ENCODE peak calls at places on chromosomes 1 and 21, in ten cellular contexts. Z is Right ventricle myocardium superior; L is prostate gland; U is memory B cell; W is 8988T; B is KG1; H is left ventricle myocardium inferior; A is COR-L47; F is activated CD4-positive, CD25-positive, alpha-beta regulatory T cell treated with anti-CD3 and anti-CD28 coated beads, Interleukin-2, amount 50 U/mL, for 72 hours; T is GM10248. P is an unnamed sample.

GRCh38 chr1:209490013-209490412 is 93.5 kb upstream of the CAMK1G start:
- DNase-seq in L (no peak), W (no peak), Z (no peak), F (no peak), U (no peak), B (no peak), A (peak), T (no peak), H (no peak), P (no peak)

GRCh38 chr1:118077331-118078055 is 107.5 kb downstream of the SPAG17 start:
- DNase-seq in W (no peak), A (peak), T (no peak), B (no peak), H (no peak), Z (no peak), F (no peak), L (no peak), U (no peak), P (no peak)

GRCh38 chr1:244839656-244840055 is 4.2 kb downstream of the COX20 start:
- DNase-seq in H (no peak), W (no peak), F (no peak), U (no peak), Z (no peak), L (no peak), T (no peak), B (no peak), A (no peak), P (no peak)

GRCh38 chr1:178168535-178168934 is 74.6 kb downstream of the RASAL2 start:
- DNase-seq in T (no peak), Z (no peak), U (no peak), B (no peak), A (no peak), L (no peak), F (no peak), W (no peak), H (no peak), P (no peak)

GRCh38 chr1:183633676-183634343 is 1.8 kb downstream of the ARPC5 start:
- DNase-seq in B (peak), A (peak), W (no peak), Z (no peak), L (no peak), F (no peak), U (peak), T (peak), H (no peak), P (no peak)

GRCh38 chr1:59367269-59368006 is 70.5 kb downstream of the FGGY start:
- DNase-seq in B (no peak), H (peak), F (no peak), W (no peak), T (no peak), U (no peak), L (no peak), Z (peak), A (no peak), P (no peak)

GRCh38 chr21:42644223-42645208 is 8.9 kb upstream of the PDE9A start:
- DNase-seq in L (no peak), U (no peak), B (no peak), F (no peak), T (no peak), Z (peak), A (no peak), W (no peak), H (no peak), P (no peak)

GRCh38 chr1:79353224-79353623 is 346.7 kb upstream of the ADGRL4 start:
- DNase-seq in U (no peak), T (peak), H (no peak), W (no peak), Z (no peak), F (no peak), B (no peak), A (peak), L (peak), P (no peak)

GRCh38 chr1:26145960-26146294 is 13.0 kb upstream of the FAM110D start:
- DNase-seq in A (no peak), Z (no peak), H (no peak), W (no peak), L (no peak), B (no peak), U (no peak), F (no peak), T (no peak), P (no peak)

GRCh38 chr1:167541610-167542009 is 12.0 kb downstream of the CREG1 start:
- DNase-seq in W (no peak), F (no peak), T (no peak), Z (no peak), U (no peak), L (no peak), B (no peak), A (no peak), H (no peak), P (no peak)

GRCh38 chr21:45382698-45383000 is 22.3 kb upstream of the COL18A1 start:
- DNase-seq in B (no peak), H (no peak), T (no peak), L (no peak), Z (peak), F (no peak), W (no peak), U (no peak), A (no peak), P (no peak)

GRCh38 chr1:11680270-11681070 is 478 bp downstream of the MAD2L2 start:
- DNase-seq in L (no peak), T (no peak), A (peak), W (no peak), Z (peak), U (no peak), B (no peak), F (no peak), H (no peak), P (no peak)

GRCh38 chr1:1194723-1195122 is 11.7 kb downstream of the TNFRSF18 start:
- DNase-seq in L (no peak), Z (no peak), B (no peak), T (no peak), F (no peak), W (no peak), H (no peak), U (no peak), A (no peak), P (no peak)

GRCh38 chr21:46149205-46149901 is 6.0 kb downstream of the FTCD start:
- DNase-seq in T (no peak), A (no peak), H (no peak), B (no peak), F (peak), W (peak), Z (peak), U (no peak), L (no peak), P (no peak)

GRCh38 chr1:2415801-2416208 is 3.4 kb upstream of the PEX10 start:
- DNase-seq in Z (no peak), F (peak), L (peak), U (no peak), B (no peak), T (peak), A (peak), W (no peak), H (no peak), P (no peak)

GRCh38 chr1:32876341-32877210 is 5.9 kb upstream of the FNDC5 start:
- DNase-seq in A (no peak), T (peak), L (no peak), B (peak), H (peak), F (peak), U (peak), W (peak), Z (peak), P (peak)

GRCh38 chr1:158045639-158046038 is 52.2 kb downstream of the KIRREL1 start:
- DNase-seq in F (no peak), Z (no peak), T (no peak), H (no peak), U (no peak), W (no peak), L (peak), A (no peak), B (no peak), P (no peak)

GRCh38 chr1:55640708-55641473 is 425.7 kb upstream of the USP24 start:
- DNase-seq in F (no peak), L (peak), H (peak), B (no peak), Z (peak), T (peak), U (peak), A (no peak), W (no peak), P (no peak)

GRCh38 chr1:216566809-216567208 is 143.6 kb upstream of the USH2A start:
- DNase-seq in U (peak), Z (no peak), F (no peak), H (no peak), A (no peak), T (no peak), L (no peak), W (no peak), B (no peak), P (no peak)

GRCh38 chr1:209398330-209398991 is 185.1 kb upstream of the CAMK1G start:
- DNase-seq in H (no peak), L (peak), Z (peak), U (no peak), A (no peak), F (no peak), B (no peak), T (no peak), W (no peak), P (no peak)

GRCh38 chr21:43352568-43353281 is 74.2 kb downstream of the SIK1 start:
- DNase-seq in B (no peak), H (no peak), F (no peak), Z (no peak), U (peak), T (peak), A (no peak), L (no peak), W (no peak), P (no peak)

GRCh38 chr1:27601771-27602509 is 2.0 kb downstream of the AHDC1 start:
- DNase-seq in Z (peak), A (no peak), L (peak), B (peak), W (peak), H (peak), T (peak), U (no peak), F (no peak), P (no peak)

GRCh38 chr1:157176591-157177121 is 38.5 kb upstream of the ETV3 start:
- DNase-seq in L (no peak), Z (no peak), A (no peak), W (no peak), B (no peak), F (no peak), T (peak), H (no peak), U (no peak), P (no peak)

GRCh38 chr1:3614755-3615742 is 3.7 kb upstream of the MEGF6 start:
- DNase-seq in L (no peak), B (no peak), Z (no peak), A (peak), T (no peak), W (no peak), H (no peak), U (no peak), F (no peak), P (no peak)

GRCh38 chr21:45410865-45411809 is 6.2 kb downstream of the COL18A1 start:
- DNase-seq in Z (peak), W (no peak), U (no peak), L (no peak), B (no peak), F (no peak), H (peak), A (no peak), T (no peak), P (no peak)

GRCh38 chr21:29080454-29080930 is 7.0 kb upstream of the CCT8 start:
- DNase-seq in B (no peak), W (no peak), Z (no peak), T (no peak), L (no peak), H (no peak), U (no peak), A (no peak), F (no peak), P (no peak)

GRCh38 chr1:34918609-34919561 is 10.6 kb downstream of the DLGAP3 start:
- DNase-seq in W (no peak), Z (peak), F (no peak), T (peak), A (peak), H (no peak), U (no peak), L (no peak), B (no peak), P (no peak)

GRCh38 chr1:220881918-220882891 is 3.0 kb downstream of the HLX start:
- DNase-seq in A (no peak), H (no peak), T (peak), U (no peak), F (no peak), L (no peak), B (no peak), W (no peak), Z (peak), P (no peak)

GRCh38 chr1:228376651-228377631 is 29.7 kb downstream of the TRIM11 start:
- DNase-seq in T (no peak), W (peak), U (no peak), Z (peak), F (no peak), H (peak), A (no peak), L (no peak), B (no peak), P (no peak)

GRCh38 chr1:41638086-41639024 is 153.9 kb upstream of the EDN2 start:
- DNase-seq in T (no peak), A (no peak), F (no peak), H (no peak), B (no peak), U (no peak), Z (no peak), L (no peak), W (no peak), P (no peak)

GRCh38 chr1:163273766-163274441 is 47.9 kb upstream of the NUF2 start:
- DNase-seq in F (no peak), Z (no peak), A (no peak), W (no peak), T (no peak), L (no peak), B (no peak), H (no peak), U (no peak), P (no peak)

GRCh38 chr1:193694741-193695140 is 508.3 kb upstream of the B3GALT2 start:
- DNase-seq in U (no peak), T (no peak), A (no peak), L (no peak), F (no peak), B (no peak), Z (no peak), W (no peak), H (no peak), P (no peak)

GRCh38 chr1:116825735-116826438 is 71.7 kb downstream of the CD2 start:
- DNase-seq in B (no peak), T (no peak), F (no peak), L (peak), U (no peak), W (no peak), Z (no peak), H (no peak), A (no peak), P (no peak)

GRCh38 chr1:246503341-246503740 is 3.7 kb downstream of the SMYD3 start:
- DNase-seq in L (peak), H (no peak), B (no peak), F (no peak), A (no peak), W (no peak), T (no peak), U (no peak), Z (no peak), P (no peak)